ENCODE peak calls at places on chromosome 6, in five cellular contexts. U, N, V, S and Q are unnamed samples.

GRCh38 chr6:71066153-71066552 is 109.3 kb upstream of the B3GAT2 start:
- DNase-seq in S (no peak), N (no peak), U (no peak), V (no peak), Q (no peak)

GRCh38 chr6:162621246-162621645 is 106.3 kb downstream of the PRKN start:
- DNase-seq in S (peak), N (no peak), U (no peak), V (peak), Q (peak)

GRCh38 chr6:66478705-66479104 is 771.7 kb upstream of the EYS start:
- DNase-seq in U (no peak), S (no peak), V (no peak), N (no peak), Q (no peak)

GRCh38 chr6:1960484-1961142 is 284.8 kb downstream of the GMDS start:
- DNase-seq in V (no peak), S (no peak), U (no peak), N (no peak), Q (no peak)

GRCh38 chr6:36928547-36928918 is 26.0 kb upstream of the PI16 start:
- DNase-seq in U (no peak), V (no peak), N (no peak), S (no peak), Q (no peak)

GRCh38 chr6:85494551-85495337 is 44.9 kb downstream of the NT5E start:
- DNase-seq in N (no peak), S (no peak), V (no peak), U (no peak), Q (no peak)

GRCh38 chr6:110509617-110510231 is 33.3 kb upstream of the SLC22A16 start:
- DNase-seq in U (no peak), N (no peak), V (no peak), S (no peak), Q (no peak)

GRCh38 chr6:43673444-43674063 is 14.0 kb downstream of the MRPS18A start:
- DNase-seq in N (no peak), U (no peak), S (no peak), V (no peak), Q (no peak)

GRCh38 chr6:19837511-19838441 is 606 bp downstream of the ID4 start:
- DNase-seq in S (peak), V (peak), N (peak), U (peak), Q (no peak)